ENCODE peak calls at places on chromosome 9, in five cellular contexts. One of them, this sample, is unnamed.
A peak's percentile ranks its signal among the peaks of the same experiment; 100 is the strongest.

GRCh38 chr9:70470050-70471015 is 55.9 kb upstream of the KLF9 start:
- DNase-seq in HuH-7.5: peak; percentile 66
- DNase-seq in NT2/D1: no peak
- DNase-seq in ureter: no peak
- DNase-seq in NCI-H748 treated with DMSO at 0.1 percent for 48 hours: no peak
- DNase-seq in this sample: no peak

GRCh38 chr9:385818-386398 is 171.2 kb downstream of the DOCK8 start:
- DNase-seq in NCI-H748 treated with DMSO at 0.1 percent for 48 hours: peak; percentile 48
- DNase-seq in HuH-7.5: peak; percentile 37
- DNase-seq in NT2/D1: peak; percentile 68
- DNase-seq in ureter: peak; percentile 57
- DNase-seq in this sample: no peak

GRCh38 chr9:93252116-93252780 is 68.3 kb downstream of the WNK2 start:
- DNase-seq in NCI-H748 treated with DMSO at 0.1 percent for 48 hours: no peak
- DNase-seq in ureter: no peak
- DNase-seq in NT2/D1: no peak
- DNase-seq in HuH-7.5: no peak
- DNase-seq in this sample: no peak

GRCh38 chr9:132878695-132879064 is at the start of gene SPACA9:
- DNase-seq in HuH-7.5: peak; percentile 59
- DNase-seq in NT2/D1: no peak
- DNase-seq in NCI-H748 treated with DMSO at 0.1 percent for 48 hours: peak; percentile 17
- DNase-seq in ureter: peak; percentile 63
- DNase-seq in this sample: peak; percentile 67

GRCh38 chr9:135073081-135073740 is 14.3 kb upstream of the OLFM1 start:
- DNase-seq in NT2/D1: no peak
- DNase-seq in ureter: no peak
- DNase-seq in NCI-H748 treated with DMSO at 0.1 percent for 48 hours: no peak
- DNase-seq in HuH-7.5: no peak
- DNase-seq in this sample: no peak

GRCh38 chr9:37437010-37437409 is 14.5 kb downstream of the GRHPR start:
- DNase-seq in NCI-H748 treated with DMSO at 0.1 percent for 48 hours: no peak
- DNase-seq in ureter: no peak
- DNase-seq in HuH-7.5: no peak
- DNase-seq in NT2/D1: no peak
- DNase-seq in this sample: no peak

GRCh38 chr9:89739531-89740315 is 134.9 kb downstream of the GADD45G start:
- DNase-seq in NT2/D1: no peak
- DNase-seq in ureter: no peak
- DNase-seq in HuH-7.5: no peak
- DNase-seq in NCI-H748 treated with DMSO at 0.1 percent for 48 hours: no peak
- DNase-seq in this sample: no peak

GRCh38 chr9:105539452-105539851 is 18.5 kb upstream of the FKTN start:
- DNase-seq in NCI-H748 treated with DMSO at 0.1 percent for 48 hours: no peak
- DNase-seq in ureter: no peak
- DNase-seq in NT2/D1: no peak
- DNase-seq in HuH-7.5: no peak
- DNase-seq in this sample: no peak

GRCh38 chr9:116499986-116500871 is 186.9 kb upstream of the TRIM32 start:
- DNase-seq in ureter: no peak
- DNase-seq in NCI-H748 treated with DMSO at 0.1 percent for 48 hours: no peak
- DNase-seq in NT2/D1: no peak
- DNase-seq in HuH-7.5: no peak
- DNase-seq in this sample: no peak

GRCh38 chr9:21710792-21711191 is 91.6 kb upstream of the MTAP start:
- DNase-seq in NT2/D1: no peak
- DNase-seq in ureter: no peak
- DNase-seq in HuH-7.5: no peak
- DNase-seq in NCI-H748 treated with DMSO at 0.1 percent for 48 hours: no peak
- DNase-seq in this sample: no peak

GRCh38 chr9:132247942-132248341 is 86.1 kb downstream of the NTNG2 start:
- DNase-seq in ureter: no peak
- DNase-seq in HuH-7.5: no peak
- DNase-seq in NT2/D1: no peak
- DNase-seq in NCI-H748 treated with DMSO at 0.1 percent for 48 hours: no peak
- DNase-seq in this sample: no peak

GRCh38 chr9:31916591-31917223 is 467.7 kb upstream of the ACO1 start:
- DNase-seq in NCI-H748 treated with DMSO at 0.1 percent for 48 hours: no peak
- DNase-seq in HuH-7.5: no peak
- DNase-seq in NT2/D1: peak; percentile 20
- DNase-seq in ureter: no peak
- DNase-seq in this sample: no peak

GRCh38 chr9:27538668-27539067 is 9.1 kb upstream of the MOB3B start:
- DNase-seq in ureter: no peak
- DNase-seq in NT2/D1: no peak
- DNase-seq in HuH-7.5: no peak
- DNase-seq in NCI-H748 treated with DMSO at 0.1 percent for 48 hours: no peak
- DNase-seq in this sample: no peak

GRCh38 chr9:93667627-93668026 is 91.2 kb downstream of the PHF2 start:
- DNase-seq in HuH-7.5: no peak
- DNase-seq in NCI-H748 treated with DMSO at 0.1 percent for 48 hours: no peak
- DNase-seq in NT2/D1: no peak
- DNase-seq in ureter: no peak
- DNase-seq in this sample: no peak

GRCh38 chr9:98255064-98255577 is 328 bp downstream of the TBC1D2 start:
- DNase-seq in NT2/D1: no peak
- DNase-seq in ureter: no peak
- DNase-seq in NCI-H748 treated with DMSO at 0.1 percent for 48 hours: no peak
- DNase-seq in HuH-7.5: peak; percentile 35
- DNase-seq in this sample: no peak

GRCh38 chr9:36625006-36625600 is 52.4 kb downstream of the MELK start:
- DNase-seq in ureter: no peak
- DNase-seq in NCI-H748 treated with DMSO at 0.1 percent for 48 hours: no peak
- DNase-seq in HuH-7.5: no peak
- DNase-seq in NT2/D1: no peak
- DNase-seq in this sample: no peak

GRCh38 chr9:12775963-12776774 is 1.3 kb downstream of the LURAP1L start:
- DNase-seq in HuH-7.5: peak; percentile 41
- DNase-seq in NT2/D1: peak; percentile 52
- DNase-seq in ureter: peak; percentile 86
- DNase-seq in NCI-H748 treated with DMSO at 0.1 percent for 48 hours: peak; percentile 95
- DNase-seq in this sample: peak; percentile 22

GRCh38 chr9:34454571-34455065 is 3.8 kb downstream of the FAM219A start:
- DNase-seq in NCI-H748 treated with DMSO at 0.1 percent for 48 hours: no peak
- DNase-seq in NT2/D1: no peak
- DNase-seq in HuH-7.5: no peak
- DNase-seq in ureter: no peak
- DNase-seq in this sample: peak; percentile 28

GRCh38 chr9:127651697-127652610 is 39.9 kb downstream of the STXBP1 start:
- DNase-seq in NCI-H748 treated with DMSO at 0.1 percent for 48 hours: no peak
- DNase-seq in NT2/D1: no peak
- DNase-seq in HuH-7.5: no peak
- DNase-seq in ureter: no peak
- DNase-seq in this sample: no peak

GRCh38 chr9:130535818-130536521 is 43.4 kb upstream of the FUBP3 start:
- DNase-seq in ureter: no peak
- DNase-seq in HuH-7.5: no peak
- DNase-seq in NT2/D1: no peak
- DNase-seq in NCI-H748 treated with DMSO at 0.1 percent for 48 hours: peak; percentile 95
- DNase-seq in this sample: no peak

GRCh38 chr9:107684224-107684623 is 194.7 kb upstream of the KLF4 start:
- DNase-seq in HuH-7.5: no peak
- DNase-seq in NCI-H748 treated with DMSO at 0.1 percent for 48 hours: no peak
- DNase-seq in ureter: no peak
- DNase-seq in NT2/D1: no peak
- DNase-seq in this sample: no peak

GRCh38 chr9:86557063-86557766 is 203.0 kb upstream of the TUT7 start:
- DNase-seq in ureter: no peak
- DNase-seq in NCI-H748 treated with DMSO at 0.1 percent for 48 hours: no peak
- DNase-seq in NT2/D1: no peak
- DNase-seq in HuH-7.5: no peak
- DNase-seq in this sample: no peak

This sample was measured in 8988T.